ENCODE peak calls at places on chromosomes 3 and 15, in ten cellular contexts. Q is bronchial epithelial cell; O is GM12878; D is H54; K is stimulated activated CD8-positive, alpha-beta memory T cell treated with anti-CD3 and anti-CD28 coated beads, Interleukin-7, amount 100 ng/mL, for 1 hour; G is astrocyte of the cerebellum; J is posterior cingulate gyrus; P is MM.1S; C is foreskin fibroblast; E is activated naive CD8-positive, alpha-beta T cell treated with anti-CD3 and anti-CD28 coated beads, Interleukin-2, amount 50 U/mL, for 24 hours. F is an unnamed sample.

GRCh38 chr15:70493376-70493775 is 270.0 kb downstream of the UACA start:
- DNase-seq in Q (no peak), O (no peak), D (no peak), K (no peak), G (no peak), J (no peak), P (no peak), C (no peak), E (no peak), F (no peak)

GRCh38 chr15:91995146-91995545 is 141.6 kb downstream of the SLCO3A1 start:
- DNase-seq in Q (no peak), O (no peak), D (no peak), K (no peak), G (no peak), J (no peak), P (no peak), C (no peak), E (no peak), F (no peak)

GRCh38 chr15:76343313-76343996 is 6.9 kb downstream of the ISL2 start:
- DNase-seq in Q (no peak), O (no peak), D (no peak), K (no peak), G (no peak), J (no peak), P (no peak), C (no peak), E (no peak), F (no peak)

GRCh38 chr3:186620213-186621092 is 7.6 kb downstream of the AHSG start:
- DNase-seq in Q (no peak), O (no peak), D (no peak), K (no peak), G (no peak), J (no peak), P (no peak), C (no peak), E (no peak), F (no peak)

GRCh38 chr15:88745696-88746095 is 57.5 kb upstream of the ACAN start:
- DNase-seq in Q (peak), O (no peak), D (peak), K (no peak), G (no peak), J (no peak), P (no peak), C (peak), E (no peak), F (no peak)

GRCh38 chr15:39365873-39366272 is 215.0 kb upstream of the THBS1 start:
- DNase-seq in Q (no peak), O (no peak), D (no peak), K (no peak), G (no peak), J (no peak), P (no peak), C (no peak), E (no peak), F (no peak)

GRCh38 chr15:67914537-67915373 is 74.9 kb upstream of the RNU6-1 start:
- DNase-seq in Q (peak), O (no peak), D (no peak), K (no peak), G (no peak), J (no peak), P (no peak), C (no peak), E (no peak), F (no peak)

GRCh38 chr3:152937234-152937633 is 102.3 kb downstream of the P2RY1 start:
- DNase-seq in Q (no peak), O (no peak), D (no peak), K (no peak), G (no peak), J (no peak), P (no peak), C (no peak), E (no peak), F (no peak)

GRCh38 chr3:51931756-51932155 is 9.9 kb downstream of the RRP9 start:
- DNase-seq in Q (no peak), O (no peak), D (no peak), K (no peak), G (no peak), J (no peak), P (no peak), C (no peak), E (no peak), F (no peak)

GRCh38 chr15:61275901-61276300 is 46.8 kb upstream of the RORA start:
- DNase-seq in Q (no peak), O (no peak), D (no peak), K (no peak), G (no peak), J (no peak), P (no peak), C (no peak), E (no peak), F (no peak)

GRCh38 chr3:151562901-151563300 is 102.0 kb upstream of the IGSF10 start:
- DNase-seq in Q (no peak), O (no peak), D (no peak), K (no peak), G (no peak), J (no peak), P (no peak), C (no peak), E (no peak), F (no peak)

GRCh38 chr3:101964861-101965260 is 115.5 kb downstream of the NFKBIZ start:
- DNase-seq in Q (peak), O (no peak), D (no peak), K (no peak), G (no peak), J (no peak), P (no peak), C (no peak), E (no peak), F (no peak)

GRCh38 chr15:89341316-89342005 is 6.8 kb upstream of the POLG start:
- DNase-seq in Q (no peak), O (no peak), D (no peak), K (no peak), G (no peak), J (no peak), P (no peak), C (no peak), E (no peak), F (no peak)

F was measured in hypothalamus.